ENCODE peak calls at places on chromosomes 5 and 9, in seven cellular contexts. One of them, this sample, is unnamed.

GRCh38 chr9:127405344-127406125 is 8.6 kb downstream of the SLC2A8 start:
- DNase-seq in body of pancreas: no peak
- DNase-seq in brain microvascular endothelial cell: no peak
- DNase-seq in type B pancreatic cell: no peak
- DNase-seq in activated B cell treated with CpG ODN at 0.5 μM for 24 hours: no peak
- DNase-seq in mammary epithelial cell: no peak
- DNase-seq in cardiac muscle cell: no peak
- DNase-seq in this sample: no peak

GRCh38 chr9:89466451-89467277 is 31.2 kb downstream of the SEMA4D start:
- DNase-seq in cardiac muscle cell: no peak
- DNase-seq in brain microvascular endothelial cell: no peak
- DNase-seq in activated B cell treated with CpG ODN at 0.5 μM for 24 hours: no peak
- DNase-seq in type B pancreatic cell: no peak
- DNase-seq in mammary epithelial cell: no peak
- DNase-seq in body of pancreas: no peak
- DNase-seq in this sample: no peak

GRCh38 chr9:108150736-108151135 is 661.2 kb upstream of the KLF4 start:
- DNase-seq in body of pancreas: no peak
- DNase-seq in activated B cell treated with CpG ODN at 0.5 μM for 24 hours: no peak
- DNase-seq in cardiac muscle cell: peak; percentile 80
- DNase-seq in type B pancreatic cell: no peak
- DNase-seq in brain microvascular endothelial cell: no peak
- DNase-seq in mammary epithelial cell: no peak
- DNase-seq in this sample: no peak

GRCh38 chr5:34498582-34498981 is 157.5 kb upstream of the RAI14 start:
- DNase-seq in type B pancreatic cell: no peak
- DNase-seq in body of pancreas: no peak
- DNase-seq in cardiac muscle cell: no peak
- DNase-seq in mammary epithelial cell: no peak
- DNase-seq in brain microvascular endothelial cell: no peak
- DNase-seq in activated B cell treated with CpG ODN at 0.5 μM for 24 hours: no peak
- DNase-seq in this sample: no peak

GRCh38 chr9:121350993-121351561 is 19.0 kb downstream of the STOM start:
- DNase-seq in activated B cell treated with CpG ODN at 0.5 μM for 24 hours: no peak
- DNase-seq in mammary epithelial cell: peak; percentile 84
- DNase-seq in brain microvascular endothelial cell: peak; percentile 87
- DNase-seq in type B pancreatic cell: no peak
- DNase-seq in cardiac muscle cell: peak; percentile 95
- DNase-seq in body of pancreas: peak; percentile 80
- DNase-seq in this sample: no peak

GRCh38 chr5:134735243-134735642 is 3.1 kb upstream of the CAMLG start:
- DNase-seq in mammary epithelial cell: no peak
- DNase-seq in activated B cell treated with CpG ODN at 0.5 μM for 24 hours: no peak
- DNase-seq in body of pancreas: no peak
- DNase-seq in brain microvascular endothelial cell: no peak
- DNase-seq in cardiac muscle cell: no peak
- DNase-seq in type B pancreatic cell: no peak
- DNase-seq in this sample: no peak

GRCh38 chr9:120439147-120439546 is 140.8 kb downstream of the CDK5RAP2 start:
- DNase-seq in mammary epithelial cell: peak; percentile 9
- DNase-seq in type B pancreatic cell: no peak
- DNase-seq in brain microvascular endothelial cell: no peak
- DNase-seq in cardiac muscle cell: peak; percentile 38
- DNase-seq in activated B cell treated with CpG ODN at 0.5 μM for 24 hours: no peak
- DNase-seq in body of pancreas: no peak
- DNase-seq in this sample: no peak

GRCh38 chr9:34279431-34279830 is 49.6 kb downstream of the KIF24 start:
- DNase-seq in type B pancreatic cell: no peak
- DNase-seq in activated B cell treated with CpG ODN at 0.5 μM for 24 hours: no peak
- DNase-seq in mammary epithelial cell: peak; percentile 13
- DNase-seq in brain microvascular endothelial cell: no peak
- DNase-seq in body of pancreas: no peak
- DNase-seq in cardiac muscle cell: peak; percentile 36
- DNase-seq in this sample: no peak

GRCh38 chr5:106292654-106293053 is 1378.1 kb downstream of the EFNA5 start:
- DNase-seq in cardiac muscle cell: no peak
- DNase-seq in body of pancreas: no peak
- DNase-seq in mammary epithelial cell: peak; percentile 6
- DNase-seq in brain microvascular endothelial cell: peak; percentile 77
- DNase-seq in type B pancreatic cell: no peak
- DNase-seq in activated B cell treated with CpG ODN at 0.5 μM for 24 hours: no peak
- DNase-seq in this sample: no peak

GRCh38 chr9:92970467-92970923 is 23.2 kb downstream of the FGD3 start:
- DNase-seq in body of pancreas: no peak
- DNase-seq in brain microvascular endothelial cell: peak; percentile 18
- DNase-seq in activated B cell treated with CpG ODN at 0.5 μM for 24 hours: no peak
- DNase-seq in type B pancreatic cell: no peak
- DNase-seq in cardiac muscle cell: no peak
- DNase-seq in mammary epithelial cell: peak; percentile 74
- DNase-seq in this sample: no peak

GRCh38 chr5:821504-821903 is 29.3 kb downstream of the ZDHHC11 start:
- DNase-seq in mammary epithelial cell: no peak
- DNase-seq in brain microvascular endothelial cell: no peak
- DNase-seq in activated B cell treated with CpG ODN at 0.5 μM for 24 hours: no peak
- DNase-seq in type B pancreatic cell: no peak
- DNase-seq in body of pancreas: no peak
- DNase-seq in cardiac muscle cell: no peak
- DNase-seq in this sample: no peak

GRCh38 chr5:2038337-2039179 is 155.8 kb upstream of the IRX4 start:
- DNase-seq in body of pancreas: peak; percentile 70
- DNase-seq in cardiac muscle cell: peak; percentile 46
- DNase-seq in mammary epithelial cell: peak; percentile 42
- DNase-seq in activated B cell treated with CpG ODN at 0.5 μM for 24 hours: peak; percentile 57
- DNase-seq in type B pancreatic cell: peak; percentile 89
- DNase-seq in brain microvascular endothelial cell: peak; percentile 23
- DNase-seq in this sample: peak; percentile 61

DNA sequence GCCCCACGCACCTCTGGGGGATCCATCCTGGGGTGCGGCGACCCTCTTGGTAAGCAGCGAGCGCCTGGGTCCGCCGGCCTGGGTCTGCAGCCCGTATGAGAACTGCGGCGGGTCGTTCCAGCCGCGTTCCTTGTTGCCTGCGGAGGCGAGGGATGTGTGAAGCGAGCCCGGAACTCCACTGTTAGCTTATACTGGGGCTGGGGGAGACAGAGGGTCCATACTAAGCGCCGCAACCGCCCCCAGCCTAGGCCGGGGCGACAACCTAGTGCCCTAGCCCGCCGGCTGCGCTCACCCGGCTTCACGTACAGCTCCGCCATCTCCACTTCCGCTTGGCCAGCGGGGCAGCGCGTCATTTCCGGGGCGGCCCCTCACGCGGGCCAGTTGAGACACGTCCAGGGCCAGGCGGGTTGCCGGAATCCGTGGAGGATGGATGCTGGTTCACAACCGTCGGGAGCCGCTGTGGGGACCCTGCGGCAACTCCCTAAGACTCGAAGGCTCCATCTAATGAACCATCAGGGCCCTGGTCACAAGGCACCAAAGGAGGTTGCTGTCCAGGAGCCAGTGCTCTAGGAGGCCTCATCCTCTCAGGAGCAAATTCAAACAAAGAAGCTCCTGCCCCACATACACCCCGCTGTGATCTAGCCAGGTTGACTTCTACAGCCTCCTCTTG is at the start of gene SRA1:
- DNase-seq in body of pancreas: peak; percentile 92
- DNase-seq in brain microvascular endothelial cell: peak; percentile 91
- DNase-seq in type B pancreatic cell: peak; percentile 93
- DNase-seq in mammary epithelial cell: peak; percentile 87
- DNase-seq in activated B cell treated with CpG ODN at 0.5 μM for 24 hours: peak; percentile 88
- DNase-seq in cardiac muscle cell: peak; percentile 93
- DNase-seq in this sample: peak; percentile 97
- TF ChIP-seq CTCF in body of pancreas: no peak
- TF ChIP-seq CTCF in brain microvascular endothelial cell: no peak
- TF ChIP-seq CTCF in type B pancreatic cell: no peak
- TF ChIP-seq CTCF in mammary epithelial cell: no peak
- TF ChIP-seq CTCF in activated B cell treated with CpG ODN at 0.5 μM for 24 hours: no peak
- TF ChIP-seq CTCF in cardiac muscle cell: no peak
- TF ChIP-seq CTCF in this sample: no peak

GRCh38 chr9:82184524-82184923 is 196.0 kb downstream of the SPATA31D1 start:
- DNase-seq in cardiac muscle cell: no peak
- DNase-seq in type B pancreatic cell: no peak
- DNase-seq in body of pancreas: no peak
- DNase-seq in mammary epithelial cell: no peak
- DNase-seq in activated B cell treated with CpG ODN at 0.5 μM for 24 hours: no peak
- DNase-seq in brain microvascular endothelial cell: no peak
- DNase-seq in this sample: no peak

GRCh38 chr9:82183181-82183860 is 194.7 kb downstream of the SPATA31D1 start:
- DNase-seq in cardiac muscle cell: peak; percentile 3
- DNase-seq in type B pancreatic cell: no peak
- DNase-seq in brain microvascular endothelial cell: no peak
- DNase-seq in mammary epithelial cell: no peak
- DNase-seq in activated B cell treated with CpG ODN at 0.5 μM for 24 hours: no peak
- DNase-seq in body of pancreas: no peak
- DNase-seq in this sample: no peak

GRCh38 chr9:82191082-82191481 is 202.5 kb downstream of the SPATA31D1 start:
- DNase-seq in type B pancreatic cell: no peak
- DNase-seq in mammary epithelial cell: peak; percentile 14
- DNase-seq in activated B cell treated with CpG ODN at 0.5 μM for 24 hours: no peak
- DNase-seq in brain microvascular endothelial cell: peak; percentile 13
- DNase-seq in body of pancreas: no peak
- DNase-seq in cardiac muscle cell: peak; percentile 7
- DNase-seq in this sample: no peak

GRCh38 chr9:82188817-82189216 is 200.2 kb downstream of the SPATA31D1 start:
- DNase-seq in mammary epithelial cell: peak; percentile 14
- DNase-seq in type B pancreatic cell: no peak
- DNase-seq in activated B cell treated with CpG ODN at 0.5 μM for 24 hours: no peak
- DNase-seq in brain microvascular endothelial cell: no peak
- DNase-seq in cardiac muscle cell: no peak
- DNase-seq in body of pancreas: no peak
- DNase-seq in this sample: no peak
- TF ChIP-seq CTCF in mammary epithelial cell: peak; percentile 25
- TF ChIP-seq CTCF in type B pancreatic cell: no peak
- TF ChIP-seq CTCF in activated B cell treated with CpG ODN at 0.5 μM for 24 hours: no peak
- TF ChIP-seq CTCF in brain microvascular endothelial cell: no peak
- TF ChIP-seq CTCF in cardiac muscle cell: no peak
- TF ChIP-seq CTCF in body of pancreas: no peak
- TF ChIP-seq CTCF in this sample: no peak

GRCh38 chr5:33470544-33470943 is 29.8 kb downstream of the TARS1 start:
- DNase-seq in mammary epithelial cell: peak; percentile 31
- DNase-seq in body of pancreas: no peak
- DNase-seq in cardiac muscle cell: peak; percentile 80
- DNase-seq in type B pancreatic cell: no peak
- DNase-seq in activated B cell treated with CpG ODN at 0.5 μM for 24 hours: no peak
- DNase-seq in brain microvascular endothelial cell: peak; percentile 52
- DNase-seq in this sample: no peak
- TF ChIP-seq CTCF in mammary epithelial cell: no peak
- TF ChIP-seq CTCF in body of pancreas: peak; percentile 51
- TF ChIP-seq CTCF in cardiac muscle cell: peak; percentile 64
- TF ChIP-seq CTCF in type B pancreatic cell: peak; percentile 61
- TF ChIP-seq CTCF in activated B cell treated with CpG ODN at 0.5 μM for 24 hours: no peak
- TF ChIP-seq CTCF in brain microvascular endothelial cell: peak; percentile 71
- TF ChIP-seq CTCF in this sample: peak; percentile 56

GRCh38 chr9:21316860-21317259 is 11.7 kb upstream of the IFNA5 start:
- DNase-seq in activated B cell treated with CpG ODN at 0.5 μM for 24 hours: no peak
- DNase-seq in mammary epithelial cell: peak; percentile 28
- DNase-seq in body of pancreas: no peak
- DNase-seq in type B pancreatic cell: no peak
- DNase-seq in cardiac muscle cell: no peak
- DNase-seq in brain microvascular endothelial cell: no peak
- DNase-seq in this sample: no peak
- TF ChIP-seq CTCF in activated B cell treated with CpG ODN at 0.5 μM for 24 hours: no peak
- TF ChIP-seq CTCF in mammary epithelial cell: no peak
- TF ChIP-seq CTCF in body of pancreas: no peak
- TF ChIP-seq CTCF in type B pancreatic cell: no peak
- TF ChIP-seq CTCF in cardiac muscle cell: no peak
- TF ChIP-seq CTCF in brain microvascular endothelial cell: peak; percentile 10
- TF ChIP-seq CTCF in this sample: no peak

This sample was measured in D721Med.